ENCODE peak calls at places on chromosomes 2 and 18, in eight cellular contexts. One of them, this sample, is unnamed.

GRCh38 chr2:173064231-173064805 is 11.3 kb upstream of the MAP3K20 start:
- DNase-seq in MM.1S: no peak
- DNase-seq in cerebellar cortex: no peak
- DNase-seq in HuH-7.5: no peak
- DNase-seq in HCEC 1CT: no peak
- DNase-seq in KBM-7: no peak
- DNase-seq in stimulated activated naive CD8-positive, alpha-beta T cell treated with anti-CD3 and anti-CD28 coated beads, Interleukin-15, Interleukin-2, amounts not matched to agents 100 U/mL and 50 U/mL, for 24 hours: no peak
- DNase-seq in fibroblast of the conjunctiva: no peak
- DNase-seq in this sample: no peak

GRCh38 chr2:119261498-119262225 is 38.0 kb downstream of the STEAP3 start:
- DNase-seq in MM.1S: no peak
- DNase-seq in cerebellar cortex: no peak
- DNase-seq in HuH-7.5: no peak
- DNase-seq in HCEC 1CT: no peak
- DNase-seq in KBM-7: no peak
- DNase-seq in stimulated activated naive CD8-positive, alpha-beta T cell treated with anti-CD3 and anti-CD28 coated beads, Interleukin-15, Interleukin-2, amounts not matched to agents 100 U/mL and 50 U/mL, for 24 hours: no peak
- DNase-seq in fibroblast of the conjunctiva: no peak
- DNase-seq in this sample: no peak

GRCh38 chr2:5725794-5726463 is 33.7 kb downstream of the SOX11 start:
- DNase-seq in MM.1S: no peak
- DNase-seq in cerebellar cortex: no peak
- DNase-seq in HuH-7.5: no peak
- DNase-seq in HCEC 1CT: no peak
- DNase-seq in KBM-7: no peak
- DNase-seq in stimulated activated naive CD8-positive, alpha-beta T cell treated with anti-CD3 and anti-CD28 coated beads, Interleukin-15, Interleukin-2, amounts not matched to agents 100 U/mL and 50 U/mL, for 24 hours: no peak
- DNase-seq in fibroblast of the conjunctiva: no peak
- DNase-seq in this sample: peak; percentile 73

GRCh38 chr2:147464737-147465437 is 379.9 kb upstream of the ACVR2A start:
- DNase-seq in MM.1S: no peak
- DNase-seq in cerebellar cortex: no peak
- DNase-seq in HuH-7.5: no peak
- DNase-seq in HCEC 1CT: no peak
- DNase-seq in KBM-7: no peak
- DNase-seq in stimulated activated naive CD8-positive, alpha-beta T cell treated with anti-CD3 and anti-CD28 coated beads, Interleukin-15, Interleukin-2, amounts not matched to agents 100 U/mL and 50 U/mL, for 24 hours: no peak
- DNase-seq in fibroblast of the conjunctiva: no peak
- DNase-seq in this sample: peak; percentile 35

GRCh38 chr2:165833156-165833555 is 39.1 kb upstream of the GALNT3 start:
- DNase-seq in MM.1S: no peak
- DNase-seq in cerebellar cortex: no peak
- DNase-seq in HuH-7.5: no peak
- DNase-seq in HCEC 1CT: peak; percentile 54
- DNase-seq in KBM-7: no peak
- DNase-seq in stimulated activated naive CD8-positive, alpha-beta T cell treated with anti-CD3 and anti-CD28 coated beads, Interleukin-15, Interleukin-2, amounts not matched to agents 100 U/mL and 50 U/mL, for 24 hours: no peak
- DNase-seq in fibroblast of the conjunctiva: peak; percentile 9
- DNase-seq in this sample: peak; percentile 83

GRCh38 chr2:26590439-26590838 is 50.7 kb downstream of the CIB4 start:
- DNase-seq in MM.1S: no peak
- DNase-seq in cerebellar cortex: no peak
- DNase-seq in HuH-7.5: no peak
- DNase-seq in HCEC 1CT: no peak
- DNase-seq in KBM-7: no peak
- DNase-seq in stimulated activated naive CD8-positive, alpha-beta T cell treated with anti-CD3 and anti-CD28 coated beads, Interleukin-15, Interleukin-2, amounts not matched to agents 100 U/mL and 50 U/mL, for 24 hours: no peak
- DNase-seq in fibroblast of the conjunctiva: no peak
- DNase-seq in this sample: no peak

GRCh38 chr2:16750175-16750924 is 84.7 kb upstream of the CYRIA start:
- DNase-seq in MM.1S: no peak
- DNase-seq in cerebellar cortex: no peak
- DNase-seq in HuH-7.5: no peak
- DNase-seq in HCEC 1CT: no peak
- DNase-seq in KBM-7: no peak
- DNase-seq in stimulated activated naive CD8-positive, alpha-beta T cell treated with anti-CD3 and anti-CD28 coated beads, Interleukin-15, Interleukin-2, amounts not matched to agents 100 U/mL and 50 U/mL, for 24 hours: no peak
- DNase-seq in fibroblast of the conjunctiva: no peak
- DNase-seq in this sample: no peak

GRCh38 chr2:223880779-223881178 is 43.4 kb upstream of the AP1S3 start:
- DNase-seq in MM.1S: no peak
- DNase-seq in cerebellar cortex: no peak
- DNase-seq in HuH-7.5: no peak
- DNase-seq in HCEC 1CT: no peak
- DNase-seq in KBM-7: no peak
- DNase-seq in stimulated activated naive CD8-positive, alpha-beta T cell treated with anti-CD3 and anti-CD28 coated beads, Interleukin-15, Interleukin-2, amounts not matched to agents 100 U/mL and 50 U/mL, for 24 hours: no peak
- DNase-seq in fibroblast of the conjunctiva: no peak
- DNase-seq in this sample: no peak

GRCh38 chr2:226524381-226524843 is 275.2 kb downstream of the IRS1 start:
- DNase-seq in MM.1S: no peak
- DNase-seq in cerebellar cortex: no peak
- DNase-seq in HuH-7.5: no peak
- DNase-seq in HCEC 1CT: peak; percentile 92
- DNase-seq in KBM-7: no peak
- DNase-seq in stimulated activated naive CD8-positive, alpha-beta T cell treated with anti-CD3 and anti-CD28 coated beads, Interleukin-15, Interleukin-2, amounts not matched to agents 100 U/mL and 50 U/mL, for 24 hours: no peak
- DNase-seq in fibroblast of the conjunctiva: peak; percentile 91
- DNase-seq in this sample: peak; percentile 86

GRCh38 chr2:102235491-102235890 is 48.7 kb downstream of the IL1RL2 start:
- DNase-seq in MM.1S: no peak
- DNase-seq in cerebellar cortex: no peak
- DNase-seq in HuH-7.5: peak; percentile 25
- DNase-seq in HCEC 1CT: peak; percentile 33
- DNase-seq in KBM-7: peak; percentile 51
- DNase-seq in stimulated activated naive CD8-positive, alpha-beta T cell treated with anti-CD3 and anti-CD28 coated beads, Interleukin-15, Interleukin-2, amounts not matched to agents 100 U/mL and 50 U/mL, for 24 hours: no peak
- DNase-seq in fibroblast of the conjunctiva: no peak
- DNase-seq in this sample: no peak

GRCh38 chr2:105561401-105561800 is 162.6 kb upstream of the FHL2 start:
- DNase-seq in MM.1S: no peak
- DNase-seq in cerebellar cortex: no peak
- DNase-seq in HuH-7.5: no peak
- DNase-seq in HCEC 1CT: no peak
- DNase-seq in KBM-7: no peak
- DNase-seq in stimulated activated naive CD8-positive, alpha-beta T cell treated with anti-CD3 and anti-CD28 coated beads, Interleukin-15, Interleukin-2, amounts not matched to agents 100 U/mL and 50 U/mL, for 24 hours: no peak
- DNase-seq in fibroblast of the conjunctiva: no peak
- DNase-seq in this sample: no peak

GRCh38 chr2:221572821-221573429 is 821 bp upstream of the EPHA4 start:
- DNase-seq in MM.1S: peak; percentile 39
- DNase-seq in cerebellar cortex: peak; percentile 45
- DNase-seq in HuH-7.5: peak; percentile 27
- DNase-seq in HCEC 1CT: peak; percentile 20
- DNase-seq in KBM-7: peak; percentile 37
- DNase-seq in stimulated activated naive CD8-positive, alpha-beta T cell treated with anti-CD3 and anti-CD28 coated beads, Interleukin-15, Interleukin-2, amounts not matched to agents 100 U/mL and 50 U/mL, for 24 hours: no peak
- DNase-seq in fibroblast of the conjunctiva: no peak
- DNase-seq in this sample: peak; percentile 48

GRCh38 chr2:9416267-9416961 is 6.9 kb downstream of the ITGB1BP1 start:
- DNase-seq in MM.1S: no peak
- DNase-seq in cerebellar cortex: no peak
- DNase-seq in HuH-7.5: no peak
- DNase-seq in HCEC 1CT: no peak
- DNase-seq in KBM-7: no peak
- DNase-seq in stimulated activated naive CD8-positive, alpha-beta T cell treated with anti-CD3 and anti-CD28 coated beads, Interleukin-15, Interleukin-2, amounts not matched to agents 100 U/mL and 50 U/mL, for 24 hours: no peak
- DNase-seq in fibroblast of the conjunctiva: no peak
- DNase-seq in this sample: no peak

GRCh38 chr2:219254590-219255219 is 987 bp upstream of the TUBA4A start:
- DNase-seq in MM.1S: peak; percentile 35
- DNase-seq in cerebellar cortex: peak; percentile 21
- DNase-seq in HuH-7.5: no peak
- DNase-seq in HCEC 1CT: no peak
- DNase-seq in KBM-7: peak; percentile 72
- DNase-seq in stimulated activated naive CD8-positive, alpha-beta T cell treated with anti-CD3 and anti-CD28 coated beads, Interleukin-15, Interleukin-2, amounts not matched to agents 100 U/mL and 50 U/mL, for 24 hours: peak; percentile 41
- DNase-seq in fibroblast of the conjunctiva: no peak
- DNase-seq in this sample: no peak

GRCh38 chr18:57446322-57446721 is 11.1 kb downstream of the ONECUT2 start:
- DNase-seq in MM.1S: peak; percentile 53
- DNase-seq in cerebellar cortex: peak; percentile 35
- DNase-seq in HuH-7.5: no peak
- DNase-seq in HCEC 1CT: no peak
- DNase-seq in KBM-7: peak; percentile 40
- DNase-seq in stimulated activated naive CD8-positive, alpha-beta T cell treated with anti-CD3 and anti-CD28 coated beads, Interleukin-15, Interleukin-2, amounts not matched to agents 100 U/mL and 50 U/mL, for 24 hours: no peak
- DNase-seq in fibroblast of the conjunctiva: no peak
- DNase-seq in this sample: no peak

GRCh38 chr2:75519843-75520242 is 40.9 kb downstream of the EVA1A start:
- DNase-seq in MM.1S: no peak
- DNase-seq in cerebellar cortex: no peak
- DNase-seq in HuH-7.5: no peak
- DNase-seq in HCEC 1CT: no peak
- DNase-seq in KBM-7: no peak
- DNase-seq in stimulated activated naive CD8-positive, alpha-beta T cell treated with anti-CD3 and anti-CD28 coated beads, Interleukin-15, Interleukin-2, amounts not matched to agents 100 U/mL and 50 U/mL, for 24 hours: no peak
- DNase-seq in fibroblast of the conjunctiva: no peak
- DNase-seq in this sample: no peak

GRCh38 chr18:12652861-12653401 is 5.0 kb downstream of the SPIRE1 start:
- DNase-seq in MM.1S: peak; percentile 49
- DNase-seq in cerebellar cortex: no peak
- DNase-seq in HuH-7.5: no peak
- DNase-seq in HCEC 1CT: peak; percentile 76
- DNase-seq in KBM-7: peak; percentile 55
- DNase-seq in stimulated activated naive CD8-positive, alpha-beta T cell treated with anti-CD3 and anti-CD28 coated beads, Interleukin-15, Interleukin-2, amounts not matched to agents 100 U/mL and 50 U/mL, for 24 hours: peak; percentile 15
- DNase-seq in fibroblast of the conjunctiva: no peak
- DNase-seq in this sample: peak; percentile 40

GRCh38 chr18:57841568-57841967 is 38.5 kb upstream of the ATP8B1 start:
- DNase-seq in MM.1S: no peak
- DNase-seq in cerebellar cortex: no peak
- DNase-seq in HuH-7.5: no peak
- DNase-seq in HCEC 1CT: no peak
- DNase-seq in KBM-7: no peak
- DNase-seq in stimulated activated naive CD8-positive, alpha-beta T cell treated with anti-CD3 and anti-CD28 coated beads, Interleukin-15, Interleukin-2, amounts not matched to agents 100 U/mL and 50 U/mL, for 24 hours: no peak
- DNase-seq in fibroblast of the conjunctiva: no peak
- DNase-seq in this sample: no peak

GRCh38 chr18:2050016-2050415 is 521.3 kb downstream of the METTL4 start:
- DNase-seq in MM.1S: no peak
- DNase-seq in cerebellar cortex: no peak
- DNase-seq in HuH-7.5: no peak
- DNase-seq in HCEC 1CT: no peak
- DNase-seq in KBM-7: no peak
- DNase-seq in stimulated activated naive CD8-positive, alpha-beta T cell treated with anti-CD3 and anti-CD28 coated beads, Interleukin-15, Interleukin-2, amounts not matched to agents 100 U/mL and 50 U/mL, for 24 hours: no peak
- DNase-seq in fibroblast of the conjunctiva: no peak
- DNase-seq in this sample: peak; percentile 59

GRCh38 chr18:6960656-6961055 is 156.9 kb downstream of the LAMA1 start:
- DNase-seq in MM.1S: no peak
- DNase-seq in cerebellar cortex: no peak
- DNase-seq in HuH-7.5: no peak
- DNase-seq in HCEC 1CT: peak; percentile 59
- DNase-seq in KBM-7: no peak
- DNase-seq in stimulated activated naive CD8-positive, alpha-beta T cell treated with anti-CD3 and anti-CD28 coated beads, Interleukin-15, Interleukin-2, amounts not matched to agents 100 U/mL and 50 U/mL, for 24 hours: no peak
- DNase-seq in fibroblast of the conjunctiva: no peak
- DNase-seq in this sample: peak; percentile 17

GRCh38 chr2:179336782-179337534 is 72.3 kb upstream of the SESTD1 start:
- DNase-seq in MM.1S: no peak
- DNase-seq in cerebellar cortex: no peak
- DNase-seq in HuH-7.5: no peak
- DNase-seq in HCEC 1CT: peak; percentile 37
- DNase-seq in KBM-7: no peak
- DNase-seq in stimulated activated naive CD8-positive, alpha-beta T cell treated with anti-CD3 and anti-CD28 coated beads, Interleukin-15, Interleukin-2, amounts not matched to agents 100 U/mL and 50 U/mL, for 24 hours: no peak
- DNase-seq in fibroblast of the conjunctiva: peak; percentile 82
- DNase-seq in this sample: peak; percentile 46

GRCh38 chr2:181781082-181781786 is 100.9 kb upstream of the NEUROD1 start:
- DNase-seq in MM.1S: no peak
- DNase-seq in cerebellar cortex: no peak
- DNase-seq in HuH-7.5: no peak
- DNase-seq in HCEC 1CT: no peak
- DNase-seq in KBM-7: peak; percentile 80
- DNase-seq in stimulated activated naive CD8-positive, alpha-beta T cell treated with anti-CD3 and anti-CD28 coated beads, Interleukin-15, Interleukin-2, amounts not matched to agents 100 U/mL and 50 U/mL, for 24 hours: no peak
- DNase-seq in fibroblast of the conjunctiva: no peak
- DNase-seq in this sample: no peak

GRCh38 chr18:66616523-66616983 is 12.7 kb upstream of the CDH19 start:
- DNase-seq in MM.1S: peak; percentile 24
- DNase-seq in cerebellar cortex: no peak
- DNase-seq in HuH-7.5: no peak
- DNase-seq in HCEC 1CT: no peak
- DNase-seq in KBM-7: peak; percentile 12
- DNase-seq in stimulated activated naive CD8-positive, alpha-beta T cell treated with anti-CD3 and anti-CD28 coated beads, Interleukin-15, Interleukin-2, amounts not matched to agents 100 U/mL and 50 U/mL, for 24 hours: no peak
- DNase-seq in fibroblast of the conjunctiva: no peak
- DNase-seq in this sample: peak; percentile 7

GRCh38 chr2:39996653-39997080 is 217.6 kb upstream of the THUMPD2 start:
- DNase-seq in MM.1S: no peak
- DNase-seq in cerebellar cortex: no peak
- DNase-seq in HuH-7.5: no peak
- DNase-seq in HCEC 1CT: peak; percentile 85
- DNase-seq in KBM-7: peak; percentile 14
- DNase-seq in stimulated activated naive CD8-positive, alpha-beta T cell treated with anti-CD3 and anti-CD28 coated beads, Interleukin-15, Interleukin-2, amounts not matched to agents 100 U/mL and 50 U/mL, for 24 hours: no peak
- DNase-seq in fibroblast of the conjunctiva: peak; percentile 67
- DNase-seq in this sample: peak; percentile 99

GRCh38 chr2:241503776-241504392 is 4.5 kb downstream of the STK25 start:
- DNase-seq in MM.1S: no peak
- DNase-seq in cerebellar cortex: no peak
- DNase-seq in HuH-7.5: no peak
- DNase-seq in HCEC 1CT: no peak
- DNase-seq in KBM-7: no peak
- DNase-seq in stimulated activated naive CD8-positive, alpha-beta T cell treated with anti-CD3 and anti-CD28 coated beads, Interleukin-15, Interleukin-2, amounts not matched to agents 100 U/mL and 50 U/mL, for 24 hours: no peak
- DNase-seq in fibroblast of the conjunctiva: no peak
- DNase-seq in this sample: no peak

GRCh38 chr2:166651080-166651675 is 157.1 kb upstream of the SCN7A start:
- DNase-seq in MM.1S: no peak
- DNase-seq in cerebellar cortex: no peak
- DNase-seq in HuH-7.5: no peak
- DNase-seq in HCEC 1CT: peak; percentile 53
- DNase-seq in KBM-7: no peak
- DNase-seq in stimulated activated naive CD8-positive, alpha-beta T cell treated with anti-CD3 and anti-CD28 coated beads, Interleukin-15, Interleukin-2, amounts not matched to agents 100 U/mL and 50 U/mL, for 24 hours: no peak
- DNase-seq in fibroblast of the conjunctiva: peak; percentile 31
- DNase-seq in this sample: peak; percentile 71